ENCODE peak calls at places on chromosomes 13 and 19, in five cellular contexts. One of them, this sample, is unnamed. For H3K4me1, the result is how much of the 10 kb centered on the place peaks cover.

GRCh38 chr19:13150919-13151604 is 851 bp downstream of the IER2 start:
- DNase-seq in GM23338: no peak
- DNase-seq in keratinocyte: no peak
- DNase-seq in HepG2: no peak
- DNase-seq in fibroblast of lung: no peak
- DNase-seq in this sample: peak

GRCh38 chr19:35202722-35203674 is 25.5 kb downstream of the FAM187B start:
- DNase-seq in GM23338: peak
- DNase-seq in keratinocyte: no peak
- DNase-seq in HepG2: no peak
- DNase-seq in fibroblast of lung: no peak
- DNase-seq in this sample: no peak

GRCh38 chr19:47433121-47433520 is 13.8 kb upstream of the MEIS3 start:
- DNase-seq in GM23338: no peak
- DNase-seq in keratinocyte: no peak
- DNase-seq in HepG2: no peak
- DNase-seq in fibroblast of lung: no peak
- DNase-seq in this sample: no peak

GRCh38 chr19:18379803-18380747 is 5.9 kb upstream of the GDF15 start:
- DNase-seq in GM23338: peak
- DNase-seq in keratinocyte: no peak
- DNase-seq in HepG2: peak
- DNase-seq in fibroblast of lung: peak
- DNase-seq in this sample: peak

GRCh38 chr19:17329768-17330545 is 4.7 kb downstream of the ANO8 start:
- DNase-seq in GM23338: no peak
- DNase-seq in keratinocyte: no peak
- DNase-seq in HepG2: no peak
- DNase-seq in fibroblast of lung: no peak
- DNase-seq in this sample: peak

GRCh38 chr13:112651306-112651705 is 38.5 kb upstream of the ATP11A start:
- DNase-seq in GM23338: no peak
- DNase-seq in keratinocyte: no peak
- DNase-seq in HepG2: no peak
- DNase-seq in fibroblast of lung: peak
- DNase-seq in this sample: no peak

GRCh38 chr19:13888281-13888680 is 11.3 kb downstream of the NANOS3 start:
- DNase-seq in GM23338: no peak
- DNase-seq in keratinocyte: no peak
- DNase-seq in HepG2: no peak
- DNase-seq in fibroblast of lung: no peak
- DNase-seq in this sample: no peak

GRCh38 chr13:35157143-35157755 is 215.2 kb downstream of the NBEA start:
- DNase-seq in GM23338: peak
- DNase-seq in keratinocyte: no peak
- DNase-seq in HepG2: peak
- DNase-seq in fibroblast of lung: peak
- DNase-seq in this sample: peak

GRCh38 chr19:39671739-39672363 is 16.1 kb downstream of the LGALS16 start:
- DNase-seq in GM23338: peak
- DNase-seq in keratinocyte: no peak
- DNase-seq in HepG2: peak
- DNase-seq in fibroblast of lung: peak
- DNase-seq in this sample: peak

GRCh38 chr19:1470864-1471513 is 8.0 kb downstream of the C19orf25 start:
- DNase-seq in GM23338: peak
- DNase-seq in keratinocyte: no peak
- DNase-seq in HepG2: no peak
- DNase-seq in fibroblast of lung: no peak
- DNase-seq in this sample: peak

GRCh38 chr19:55546822-55547614 is 1.7 kb upstream of the SBK3 start:
- DNase-seq in GM23338: peak
- DNase-seq in keratinocyte: no peak
- DNase-seq in HepG2: peak
- DNase-seq in fibroblast of lung: peak
- DNase-seq in this sample: peak

GRCh38 chr13:21365574-21365973 is 93.5 kb downstream of the ZDHHC20 start:
- DNase-seq in GM23338: no peak
- DNase-seq in keratinocyte: no peak
- DNase-seq in HepG2: no peak
- DNase-seq in fibroblast of lung: no peak
- DNase-seq in this sample: no peak

GRCh38 chr13:100314132-100314910 is 225.4 kb downstream of the PCCA start:
- DNase-seq in GM23338: no peak
- DNase-seq in keratinocyte: peak
- DNase-seq in HepG2: peak
- DNase-seq in fibroblast of lung: no peak
- DNase-seq in this sample: no peak

GRCh38 chr19:55590621-55591020 is 8.7 kb downstream of the FIZ1 start:
- DNase-seq in GM23338: peak
- DNase-seq in keratinocyte: no peak
- DNase-seq in HepG2: no peak
- DNase-seq in fibroblast of lung: no peak
- DNase-seq in this sample: no peak

GRCh38 chr19:39064405-39064804 is 19.8 kb upstream of the ACP7 start:
- DNase-seq in GM23338: peak
- DNase-seq in keratinocyte: no peak
- DNase-seq in HepG2: no peak
- DNase-seq in fibroblast of lung: no peak
- DNase-seq in this sample: no peak

GRCh38 chr13:112618501-112618900 is 30.5 kb upstream of the TUBGCP3 start:
- DNase-seq in GM23338: no peak
- DNase-seq in keratinocyte: no peak
- DNase-seq in HepG2: no peak
- DNase-seq in fibroblast of lung: no peak
- DNase-seq in this sample: no peak

GRCh38 chr19:13691569-13691968 is 72.8 kb upstream of the MRI1 start:
- DNase-seq in GM23338: no peak
- DNase-seq in keratinocyte: no peak
- DNase-seq in HepG2: no peak
- DNase-seq in fibroblast of lung: no peak
- DNase-seq in this sample: no peak

GRCh38 chr13:85653681-85654080 is 145.5 kb downstream of the SLITRK6 start:
- DNase-seq in GM23338: no peak
- DNase-seq in keratinocyte: no peak
- DNase-seq in HepG2: no peak
- DNase-seq in fibroblast of lung: no peak
- DNase-seq in this sample: no peak

GRCh38 chr13:47426126-47426849 is 529.4 kb upstream of the HTR2A start:
- DNase-seq in GM23338: no peak
- DNase-seq in keratinocyte: no peak
- DNase-seq in HepG2: no peak
- DNase-seq in fibroblast of lung: peak
- DNase-seq in this sample: no peak

DNA sequence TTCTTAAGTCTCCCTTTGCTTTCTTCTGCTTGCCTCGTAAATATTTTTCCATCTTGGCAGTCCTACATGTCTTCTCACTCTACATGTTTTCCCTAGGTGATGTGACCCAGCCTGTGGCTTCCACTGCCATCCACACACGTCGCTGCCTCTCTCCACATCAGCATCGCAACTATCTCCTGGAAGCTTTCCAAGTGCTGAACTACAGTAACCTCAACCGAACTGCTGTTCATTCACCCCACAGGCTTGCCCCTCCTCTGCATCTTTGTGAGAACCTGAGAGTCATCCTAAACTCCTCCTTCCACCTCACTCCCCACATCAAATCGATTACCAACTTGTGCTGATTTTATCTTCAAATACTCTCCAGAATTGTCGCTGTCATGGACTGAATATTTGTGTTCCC is 41.2 kb upstream of the USPL1 start:
- DNase-seq in GM23338: no peak
- DNase-seq in keratinocyte: no peak
- DNase-seq in HepG2: peak
- DNase-seq in fibroblast of lung: peak
- DNase-seq in this sample: peak
- H3K27ac ChIP-seq in GM23338: no peak
- H3K27ac ChIP-seq in keratinocyte: no peak
- H3K27ac ChIP-seq in HepG2: no peak
- H3K27ac ChIP-seq in fibroblast of lung: no peak
- H3K27ac ChIP-seq in this sample: no peak

DNA sequence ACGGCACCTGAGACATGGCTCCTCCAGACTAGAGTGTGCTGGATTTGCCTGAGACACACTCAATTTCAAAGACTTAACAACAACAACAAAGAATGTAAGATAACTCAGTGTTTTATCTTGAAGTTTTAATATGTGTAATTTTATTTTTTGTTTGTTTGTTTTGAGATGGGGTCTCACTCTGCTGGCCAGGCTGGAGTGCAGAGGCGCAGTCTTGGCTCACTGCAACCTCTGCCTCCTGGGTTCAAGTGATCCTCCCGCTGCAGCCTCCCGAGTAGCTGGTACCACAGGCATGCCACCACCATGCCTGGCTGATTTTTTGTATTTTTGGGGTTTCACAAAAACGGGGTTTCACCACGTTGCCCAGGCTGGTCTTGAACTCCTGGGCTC is 131.4 kb upstream of the RNF113B start:
- DNase-seq in GM23338: no peak
- DNase-seq in keratinocyte: no peak
- DNase-seq in HepG2: no peak
- DNase-seq in fibroblast of lung: no peak
- DNase-seq in this sample: no peak
- H3K4me1 ChIP-seq in GM23338: under half
- H3K4me1 ChIP-seq in keratinocyte: under half
- H3K4me1 ChIP-seq in HepG2: half or more
- H3K4me1 ChIP-seq in fibroblast of lung: under half
- H3K4me1 ChIP-seq in this sample: under half

DNA sequence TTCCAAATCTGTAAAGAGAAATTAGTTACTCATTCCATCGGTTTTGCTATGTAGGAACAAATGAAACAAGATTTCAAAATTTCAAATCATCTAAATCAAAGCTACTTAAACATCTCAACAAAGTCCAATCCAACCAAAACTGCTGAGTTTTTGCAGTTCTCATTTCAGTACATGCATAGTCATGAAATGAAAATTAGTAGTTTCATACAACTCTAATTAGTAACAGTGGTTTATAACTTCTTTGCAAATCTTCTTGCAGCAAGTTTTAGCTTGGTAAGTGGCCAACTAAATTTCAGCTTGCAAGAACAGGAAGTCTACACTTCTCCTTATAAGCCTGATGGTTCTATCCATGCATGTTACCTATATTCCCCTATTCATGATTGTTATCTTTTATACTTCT is 75.6 kb downstream of the SPRY2 start:
- DNase-seq in GM23338: no peak
- DNase-seq in keratinocyte: no peak
- DNase-seq in HepG2: no peak
- DNase-seq in fibroblast of lung: no peak
- DNase-seq in this sample: no peak
- H2AFZ ChIP-seq in GM23338: no peak
- H2AFZ ChIP-seq in keratinocyte: no peak
- H2AFZ ChIP-seq in HepG2: no peak
- H2AFZ ChIP-seq in fibroblast of lung: no peak
- H2AFZ ChIP-seq in this sample: no peak

GRCh38 chr13:97238432-97238831 is 16.3 kb downstream of the MBNL2 start:
- DNase-seq in GM23338: no peak
- DNase-seq in keratinocyte: no peak
- DNase-seq in HepG2: no peak
- DNase-seq in fibroblast of lung: no peak
- DNase-seq in this sample: no peak

GRCh38 chr13:97235549-97236206 is 13.5 kb downstream of the MBNL2 start:
- DNase-seq in GM23338: no peak
- DNase-seq in keratinocyte: no peak
- DNase-seq in HepG2: no peak
- DNase-seq in fibroblast of lung: no peak
- DNase-seq in this sample: peak

GRCh38 chr13:97239306-97239705 is 17.2 kb downstream of the MBNL2 start:
- DNase-seq in GM23338: no peak
- DNase-seq in keratinocyte: no peak
- DNase-seq in HepG2: no peak
- DNase-seq in fibroblast of lung: no peak
- DNase-seq in this sample: no peak

GRCh38 chr13:97238883-97239282 is 16.8 kb downstream of the MBNL2 start:
- DNase-seq in GM23338: no peak
- DNase-seq in keratinocyte: no peak
- DNase-seq in HepG2: no peak
- DNase-seq in fibroblast of lung: no peak
- DNase-seq in this sample: no peak

GRCh38 chr13:97237388-97237787 is 15.3 kb downstream of the MBNL2 start:
- DNase-seq in GM23338: no peak
- DNase-seq in keratinocyte: no peak
- DNase-seq in HepG2: no peak
- DNase-seq in fibroblast of lung: no peak
- DNase-seq in this sample: no peak
- H3K27ac ChIP-seq in GM23338: no peak
- H3K27ac ChIP-seq in keratinocyte: no peak
- H3K27ac ChIP-seq in HepG2: no peak
- H3K27ac ChIP-seq in fibroblast of lung: no peak
- H3K27ac ChIP-seq in this sample: no peak

GRCh38 chr13:59519776-59520175 is 644.0 kb downstream of the DIAPH3 start:
- DNase-seq in GM23338: no peak
- DNase-seq in keratinocyte: no peak
- DNase-seq in HepG2: no peak
- DNase-seq in fibroblast of lung: peak
- DNase-seq in this sample: no peak
- H3K4me1 ChIP-seq in GM23338: under half
- H3K4me1 ChIP-seq in keratinocyte: under half
- H3K4me1 ChIP-seq in HepG2: under half
- H3K4me1 ChIP-seq in fibroblast of lung: under half
- H3K4me1 ChIP-seq in this sample: under half

GRCh38 chr13:68099616-68100015 is 869.5 kb upstream of the PCDH9 start:
- DNase-seq in GM23338: no peak
- DNase-seq in keratinocyte: no peak
- DNase-seq in HepG2: no peak
- DNase-seq in fibroblast of lung: peak
- DNase-seq in this sample: peak
- H2AFZ ChIP-seq in GM23338: no peak
- H2AFZ ChIP-seq in keratinocyte: no peak
- H2AFZ ChIP-seq in HepG2: no peak
- H2AFZ ChIP-seq in fibroblast of lung: no peak
- H2AFZ ChIP-seq in this sample: no peak

GRCh38 chr19:15115762-15116615 is 8.8 kb downstream of the SYDE1 start:
- DNase-seq in GM23338: no peak
- DNase-seq in keratinocyte: no peak
- DNase-seq in HepG2: no peak
- DNase-seq in fibroblast of lung: no peak
- DNase-seq in this sample: no peak
- H3K27ac ChIP-seq in GM23338: no peak
- H3K27ac ChIP-seq in keratinocyte: no peak
- H3K27ac ChIP-seq in HepG2: no peak
- H3K27ac ChIP-seq in fibroblast of lung: no peak
- H3K27ac ChIP-seq in this sample: no peak

This sample was measured in hepatocyte.